ENCODE peak calls at places on chromosomes 16 and 17, in four cellular contexts. C is mucosa of descending colon, B is neural progenitor cell, O is transverse colon. I is an unnamed sample.

GRCh38 chr17:82047914-82048570 is 3.6 kb downstream of the RFNG start:
- DNase-seq in C (no peak), O (no peak), B (no peak), I (no peak)

GRCh38 chr16:48013476-48013875 is 142.3 kb downstream of the ABCC12 start:
- DNase-seq in B (no peak), O (no peak), C (no peak), I (no peak)

GRCh38 chr17:36755586-36755985 is 154.2 kb downstream of the MRM1 start:
- DNase-seq in O (peak; percentile 67), B (peak; percentile 70), C (peak; percentile 86), I (peak; percentile 4)

GRCh38 chr17:82864721-82865240 is 25.0 kb upstream of the ZNF750 start:
- DNase-seq in O (no peak), C (no peak), B (no peak), I (no peak)

GRCh38 chr17:6755731-6756184 is at the start of gene XAF1:
- DNase-seq in O (peak; percentile 52), B (no peak), C (peak; percentile 64), I (peak; percentile 60)

GRCh38 chr17:28925912-28926365 is 23.1 kb upstream of the DHRS13 start:
- DNase-seq in O (no peak), B (no peak), C (no peak), I (peak; percentile 97)

GRCh38 chr17:64418506-64419339 is 28.1 kb upstream of the PECAM1 start:
- DNase-seq in O (no peak), C (peak; percentile 13), B (peak; percentile 69), I (peak; percentile 88)

GRCh38 chr16:27270389-27270788 is 1.8 kb upstream of the NSMCE1 start:
- DNase-seq in B (no peak), O (no peak), C (no peak), I (no peak)

GRCh38 chr17:29710891-29711418 is 88.2 kb upstream of the CORO6 start:
- DNase-seq in B (no peak), O (no peak), C (no peak), I (peak; percentile 84)

GRCh38 chr16:87390641-87391323 is 1.4 kb upstream of the MAP1LC3B start:
- DNase-seq in O (no peak), B (peak; percentile 33), C (peak; percentile 33), I (no peak)

GRCh38 chr16:84502075-84502474 is 2.4 kb downstream of the MEAK7 start:
- DNase-seq in C (no peak), B (no peak), O (no peak), I (no peak)

GRCh38 chr17:76537288-76537577 is 276 bp downstream of the CYGB start:
- DNase-seq in O (no peak), C (peak; percentile 33), B (no peak), I (no peak)
- H3K4me3 ChIP-seq in O (peak overlapping the region; percentile 9), C (no peak overlapping the region), B (peak overlapping the region; percentile 50), I (peak overlapping the region; percentile 42)

DNA sequence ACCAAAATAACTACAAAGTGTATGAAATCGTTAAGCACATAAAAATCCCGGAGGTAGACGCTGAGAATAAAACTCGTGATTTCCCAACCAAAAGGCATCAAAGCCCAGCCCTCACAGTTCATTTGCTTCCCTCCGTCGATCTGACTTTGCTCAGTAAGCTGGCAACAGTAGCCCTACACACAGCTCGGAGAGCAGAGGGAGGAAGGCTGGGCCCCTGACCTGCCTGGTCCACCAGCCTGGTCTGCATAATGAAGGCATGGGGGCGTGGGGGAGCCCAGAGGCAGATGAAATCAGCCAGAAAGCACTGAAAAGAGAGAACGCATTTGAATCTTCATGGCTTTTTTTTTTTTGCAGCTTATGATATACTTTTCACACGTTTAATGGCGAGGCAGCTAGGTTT is 274.0 kb upstream of the ZFHX3 start:
- DNase-seq in B (no peak), O (no peak), C (no peak), I (no peak)
- TF ChIP-seq CTCF in B (no peak), O (no peak), C (no peak), I (no peak)

GRCh38 chr16:22425036-22425801 is 50.8 kb upstream of the CDR2 start:
- DNase-seq in O (no peak), C (peak; percentile 40), B (no peak), I (peak; percentile 82)
- H3K4me3 ChIP-seq in O (no peak overlapping the region), C (no peak overlapping the region), B (no peak overlapping the region), I (peak overlapping the region; percentile 31)

GRCh38 chr16:50680556-50680893 is 587 bp downstream of the SNX20 start:
- DNase-seq in B (no peak), O (no peak), C (no peak), I (no peak)

GRCh38 chr16:50680907-50681885 is at the start of gene SNX20:
- DNase-seq in B (no peak), C (peak; percentile 46), O (peak; percentile 58), I (no peak)

GRCh38 chr16:50677351-50677750 is 3.8 kb downstream of the SNX20 start:
- DNase-seq in B (no peak), C (no peak), O (no peak), I (no peak)

GRCh38 chr16:50679676-50680555 is 1.2 kb downstream of the SNX20 start:
- DNase-seq in C (no peak), O (no peak), B (no peak), I (no peak)

DNA sequence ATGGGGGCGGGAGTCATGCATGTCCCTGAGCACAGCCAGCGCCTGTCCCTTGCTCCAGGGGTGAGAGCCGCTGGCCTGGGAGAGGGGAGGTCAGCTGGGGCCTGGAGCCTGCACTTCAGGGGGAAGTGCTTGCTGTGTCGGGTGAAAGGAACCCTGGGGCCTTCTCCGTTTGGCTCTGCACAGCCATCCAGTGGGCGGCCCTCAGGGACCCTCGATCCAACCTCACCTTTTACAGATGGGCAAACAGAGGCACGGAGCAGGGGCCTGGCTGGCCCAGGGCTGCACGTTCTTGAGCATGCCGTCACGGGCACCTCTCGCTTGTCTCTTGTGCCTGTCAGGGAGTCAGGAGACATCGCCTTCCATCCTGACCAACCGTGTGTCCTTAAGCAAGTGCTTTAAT is 1.8 kb downstream of the SNX20 start:
- DNase-seq in B (no peak), C (no peak), O (no peak), I (no peak)
- TF ChIP-seq CTCF in B (no peak), C (no peak), O (no peak), I (no peak)

GRCh38 chr17:45228985-45229517 is 7.4 kb downstream of the FMNL1 start:
- DNase-seq in O (peak; percentile 87), B (peak; percentile 50), C (peak; percentile 74), I (peak; percentile 94)
- H3K4me3 ChIP-seq in O (no peak overlapping the region), B (no peak overlapping the region), C (no peak overlapping the region), I (no peak overlapping the region)

DNA sequence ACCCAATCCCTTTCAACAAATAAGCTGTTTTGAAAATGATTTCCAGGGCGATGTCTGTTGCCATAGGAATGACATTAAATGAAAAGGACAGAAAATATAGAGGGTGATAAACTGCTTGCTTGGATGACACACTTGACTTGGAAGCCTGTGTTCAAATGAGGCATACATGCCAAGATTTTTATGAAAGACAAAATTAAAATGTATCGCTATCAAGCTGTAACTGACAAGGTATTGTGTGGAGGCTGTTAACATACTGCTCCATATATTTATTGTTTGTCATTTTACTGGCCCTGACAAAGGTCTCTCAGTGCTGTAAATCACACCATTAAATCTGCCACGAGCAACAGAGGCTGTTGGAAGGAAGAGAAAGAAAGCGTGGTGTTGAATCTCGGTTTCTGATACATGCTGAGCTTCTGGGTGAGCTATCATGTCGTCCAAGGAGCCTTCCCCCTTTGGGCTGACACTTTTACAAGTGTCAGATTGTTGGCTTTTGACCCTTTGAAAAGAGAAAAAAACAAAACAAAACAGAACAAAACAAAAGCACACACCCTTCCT is 456.2 kb upstream of the SALL1 start:
- DNase-seq in C (no peak), O (no peak), B (no peak), I (no peak)
- TF ChIP-seq CTCF in C (no peak), O (no peak), B (no peak), I (no peak)

GRCh38 chr17:39064814-39065213 is 86.6 kb downstream of the PLXDC1 start:
- DNase-seq in B (no peak), C (no peak), O (no peak), I (no peak)
- H3K4me3 ChIP-seq in B (no peak overlapping the region), C (no peak overlapping the region), O (no peak overlapping the region), I (no peak overlapping the region)

I was measured in fibroblast of mammary gland.